ENCODE peak calls at places on chromosome 5, in ten cellular contexts. W is ELR, I is amniotic stem cell, L is left colon, Y is ovary, Q is GM12865, R is HL-60, X is HCT116, S is hypothalamus, E is neuronal stem cell. B is an unnamed sample.

GRCh38 chr5:73663860-73664240 is 37.9 kb downstream of the ARHGEF28 start:
- DNase-seq in X (no peak), I (no peak), E (no peak), W (no peak), S (no peak), R (no peak), Y (no peak), Q (peak), L (no peak), B (no peak)

GRCh38 chr5:77024490-77024889 is 5.7 kb upstream of the AGGF1 start:
- DNase-seq in I (no peak), L (no peak), R (no peak), W (no peak), X (no peak), S (no peak), Q (no peak), E (no peak), Y (no peak), B (no peak)

GRCh38 chr5:122180863-122181519 is 51.6 kb downstream of the ZNF474 start:
- DNase-seq in X (no peak), Q (no peak), I (peak), S (no peak), L (no peak), R (no peak), E (no peak), Y (no peak), W (peak), B (no peak)

GRCh38 chr5:135891280-135891679 is 4.4 kb downstream of the IL9 start:
- DNase-seq in R (no peak), E (no peak), W (no peak), X (no peak), I (no peak), L (no peak), Q (no peak), S (no peak), Y (no peak), B (no peak)

GRCh38 chr5:56070795-56071539 is 76.2 kb upstream of the IL6ST start:
- DNase-seq in X (no peak), S (no peak), L (no peak), W (no peak), E (no peak), R (no peak), Y (no peak), I (no peak), Q (no peak), B (no peak)

GRCh38 chr5:58582004-58582403 is 871 bp upstream of the RAB3C start:
- DNase-seq in Q (no peak), Y (no peak), S (peak), W (no peak), R (peak), I (no peak), X (no peak), L (no peak), E (peak), B (no peak)

GRCh38 chr5:88824892-88825781 is 57.8 kb downstream of the MEF2C start:
- DNase-seq in R (no peak), Y (no peak), S (no peak), Q (no peak), I (no peak), L (no peak), E (no peak), X (no peak), W (peak), B (peak)

GRCh38 chr5:134524826-134525686 is at the start of gene JADE2:
- DNase-seq in R (peak), S (peak), Q (peak), W (peak), I (peak), L (peak), Y (peak), X (no peak), E (no peak), B (peak)

GRCh38 chr5:59040007-59040803 is 457.3 kb downstream of the RAB3C start:
- DNase-seq in S (no peak), I (no peak), X (no peak), E (no peak), L (no peak), W (no peak), Q (no peak), R (peak), Y (no peak), B (no peak)

GRCh38 chr5:67089200-67089725 is 107.3 kb downstream of the CD180 start:
- DNase-seq in R (no peak), X (no peak), Q (no peak), W (peak), L (no peak), Y (no peak), S (no peak), I (no peak), E (no peak), B (no peak)

GRCh38 chr5:62584395-62584794 is 5.8 kb downstream of the LRRC70 start:
- DNase-seq in R (no peak), Y (no peak), I (no peak), W (no peak), L (no peak), X (no peak), Q (no peak), S (no peak), E (no peak), B (no peak)

GRCh38 chr5:108924457-108924961 is 176.8 kb downstream of the FER start:
- DNase-seq in X (peak), R (no peak), Q (peak), S (no peak), I (no peak), E (no peak), L (no peak), W (peak), Y (no peak), B (no peak)

GRCh38 chr5:141567513-141568117 is 51.2 kb downstream of the DIAPH1 start:
- DNase-seq in Y (no peak), R (no peak), L (no peak), E (no peak), S (no peak), W (peak), Q (peak), X (no peak), I (no peak), B (no peak)

GRCh38 chr5:126002222-126002897 is 420.8 kb upstream of the GRAMD2B start:
- DNase-seq in Q (no peak), E (no peak), I (peak), W (no peak), L (peak), S (peak), Y (peak), X (no peak), R (no peak), B (peak)

GRCh38 chr5:179128976-179129375 is 68.8 kb downstream of the ZNF354C start:
- DNase-seq in I (no peak), X (no peak), Y (no peak), R (no peak), L (no peak), Q (no peak), E (no peak), W (no peak), S (no peak), B (no peak)

GRCh38 chr5:142906863-142907671 is 136.9 kb downstream of the ARHGAP26 start:
- DNase-seq in E (no peak), L (no peak), Y (no peak), Q (no peak), S (no peak), X (no peak), W (no peak), R (no peak), I (no peak), B (no peak)

GRCh38 chr5:57566914-57567313 is 84.3 kb upstream of the ACTBL2 start:
- DNase-seq in W (peak), L (no peak), R (no peak), E (no peak), Q (peak), X (no peak), I (peak), S (no peak), Y (no peak), B (no peak)

GRCh38 chr5:50947892-50948683 is 281.7 kb downstream of the PARP8 start:
- DNase-seq in W (no peak), Y (no peak), I (no peak), L (no peak), E (no peak), R (no peak), X (no peak), S (no peak), Q (no peak), B (no peak)

GRCh38 chr5:95365302-95366095 is 25.7 kb upstream of the FAM81B start:
- DNase-seq in W (no peak), I (no peak), S (no peak), X (no peak), R (no peak), Q (no peak), E (no peak), Y (no peak), L (no peak), B (no peak)

GRCh38 chr5:97125125-97125683 is 17.2 kb downstream of the LIX1 start:
- DNase-seq in R (no peak), E (no peak), W (no peak), S (no peak), Q (no peak), Y (no peak), I (no peak), L (no peak), X (no peak), B (no peak)

GRCh38 chr5:169052207-169052606 is 248.7 kb downstream of the SLIT3 start:
- DNase-seq in I (no peak), W (no peak), Y (no peak), L (no peak), X (no peak), Q (no peak), S (no peak), R (no peak), E (no peak), B (no peak)

GRCh38 chr5:167934561-167934971 is 356.9 kb upstream of the WWC1 start:
- DNase-seq in I (no peak), Q (no peak), L (no peak), X (no peak), R (no peak), W (no peak), Y (no peak), S (peak), E (no peak), B (peak)